ENCODE peak calls at places on chromosomes 6 and 20, in six cellular contexts. U is iris pigment epithelial cell; Z is astrocyte of the spinal cord; B is SK-N-DZ; W is right cardiac atrium; N is effector CD8-positive, alpha-beta T cell. I is an unnamed sample.

GRCh38 chr6:82917346-82918064 is 148.1 kb downstream of the UBE3D start:
- DNase-seq in U (peak; percentile 24), Z (peak; percentile 18), B (no peak), W (no peak), N (no peak), I (no peak)

GRCh38 chr6:136067731-136068341 is 182.3 kb downstream of the MTFR2 start:
- DNase-seq in U (peak; percentile 56), Z (peak; percentile 55), B (no peak), W (peak; percentile 42), N (no peak), I (no peak)

GRCh38 chr6:106477158-106477557 is 116.6 kb downstream of the CRYBG1 start:
- DNase-seq in U (no peak), Z (no peak), B (no peak), W (no peak), N (no peak), I (no peak)

GRCh38 chr20:5402903-5403531 is 86.3 kb upstream of the PROKR2 start:
- DNase-seq in U (peak; percentile 41), Z (no peak), B (peak; percentile 38), W (no peak), N (no peak), I (no peak)

GRCh38 chr6:164346631-164347030 is 932.1 kb downstream of the QKI start:
- DNase-seq in U (no peak), Z (no peak), B (no peak), W (no peak), N (no peak), I (no peak)

GRCh38 chr6:32179746-32180405 is 1.7 kb downstream of the RNF5 start:
- DNase-seq in U (no peak), Z (no peak), B (no peak), W (no peak), N (no peak), I (no peak)

GRCh38 chr6:166575190-166575589 is 11.3 kb downstream of the RAMACL start:
- DNase-seq in U (no peak), Z (no peak), B (no peak), W (no peak), N (no peak), I (no peak)

GRCh38 chr6:84193140-84193708 is 34.2 kb downstream of the CEP162 start:
- DNase-seq in U (peak; percentile 65), Z (peak; percentile 87), B (no peak), W (no peak), N (no peak), I (no peak)

GRCh38 chr6:85771455-85771854 is 128.8 kb upstream of the SYNCRIP start:
- DNase-seq in U (no peak), Z (no peak), B (no peak), W (no peak), N (no peak), I (no peak)

GRCh38 chr6:143674466-143675114 is 3.2 kb upstream of the PHACTR2 start:
- DNase-seq in U (no peak), Z (no peak), B (no peak), W (no peak), N (no peak), I (no peak)

GRCh38 chr20:33793011-33793931 is 17.9 kb upstream of the CHMP4B start:
- DNase-seq in U (peak; percentile 43), Z (peak; percentile 58), B (peak; percentile 84), W (peak; percentile 66), N (no peak), I (no peak)

GRCh38 chr6:101454106-101454676 is 60.7 kb downstream of the GRIK2 start:
- DNase-seq in U (no peak), Z (no peak), B (no peak), W (no peak), N (no peak), I (peak; percentile 67)

GRCh38 chr20:9068896-9069663 is at the start of gene PLCB4:
- DNase-seq in U (peak; percentile 33), Z (peak; percentile 36), B (peak; percentile 74), W (peak; percentile 80), N (no peak), I (peak; percentile 60)

GRCh38 chr6:112562348-112563220 is 215.5 kb downstream of the RFPL4B start:
- DNase-seq in U (peak; percentile 67), Z (peak; percentile 35), B (no peak), W (peak; percentile 55), N (no peak), I (no peak)

GRCh38 chr20:21640556-21640955 is 64.9 kb upstream of the PAX1 start:
- DNase-seq in U (no peak), Z (no peak), B (no peak), W (no peak), N (no peak), I (no peak)

GRCh38 chr20:18553746-18554145 is 13.5 kb upstream of the SMIM26 start:
- DNase-seq in U (no peak), Z (no peak), B (no peak), W (no peak), N (no peak), I (no peak)

GRCh38 chr6:135117413-135117968 is 62.9 kb upstream of the HBS1L start:
- DNase-seq in U (no peak), Z (no peak), B (no peak), W (no peak), N (no peak), I (no peak)

GRCh38 chr6:162056745-162057144 is 670.8 kb downstream of the PRKN start:
- DNase-seq in U (peak; percentile 27), Z (peak; percentile 49), B (peak; percentile 59), W (peak; percentile 73), N (no peak), I (no peak)

GRCh38 chr6:135703621-135704020 is 147.9 kb upstream of the PDE7B start:
- DNase-seq in U (peak; percentile 27), Z (no peak), B (no peak), W (no peak), N (no peak), I (no peak)

GRCh38 chr6:25883536-25883935 is 9.5 kb upstream of the SLC17A3 start:
- DNase-seq in U (peak; percentile 15), Z (no peak), B (no peak), W (no peak), N (no peak), I (no peak)

GRCh38 chr20:17560344-17561074 is 9.4 kb upstream of the DSTN start:
- DNase-seq in U (no peak), Z (no peak), B (no peak), W (no peak), N (no peak), I (no peak)

GRCh38 chr6:19712012-19712688 is 125.0 kb upstream of the ID4 start:
- DNase-seq in U (no peak), Z (no peak), B (no peak), W (no peak), N (no peak), I (no peak)

GRCh38 chr20:16036331-16036730 is 536.9 kb downstream of the KIF16B start:
- DNase-seq in U (no peak), Z (no peak), B (no peak), W (no peak), N (no peak), I (no peak)